ENCODE peak calls at places on chromosomes 6 and 20, in four cellular contexts. N is spleen, J is H9, F is ascending aorta. T is an unnamed sample. For H3K4me1, the result is how much of the 10 kb centered on the place peaks cover.

GRCh38 chr6:158283304-158284005 is 28.8 kb upstream of the TULP4 start:
- DNase-seq in N (no peak), J (peak), F (no peak), T (no peak)

GRCh38 chr20:33773412-33774089 is 37.6 kb upstream of the CHMP4B start:
- DNase-seq in N (no peak), J (no peak), F (no peak), T (no peak)

GRCh38 chr6:11317885-11318771 is 85.7 kb upstream of the NEDD9 start:
- DNase-seq in N (no peak), J (no peak), F (peak), T (peak)

GRCh38 chr20:56554869-56555268 is 21.8 kb downstream of the FAM209B start:
- DNase-seq in N (no peak), J (peak), F (no peak), T (peak)

GRCh38 chr20:53855733-53856132 is 214.7 kb downstream of the BCAS1 start:
- DNase-seq in N (no peak), J (no peak), F (no peak), T (no peak)

GRCh38 chr6:35296931-35297330 is 687 bp upstream of the DEF6 start:
- DNase-seq in N (no peak), J (no peak), F (no peak), T (no peak)

GRCh38 chr20:64063389-64064144 is 569 bp downstream of the TCEA2 start:
- DNase-seq in N (no peak), J (no peak), F (no peak), T (no peak)

GRCh38 chr6:144474904-144475303 is 189.8 kb downstream of the UTRN start:
- DNase-seq in N (no peak), J (no peak), F (no peak), T (no peak)

GRCh38 chr6:157994126-157994795 is 12.6 kb downstream of the SYNJ2 start:
- DNase-seq in N (peak), J (no peak), F (no peak), T (no peak)

GRCh38 chr20:50655325-50655880 is 35.9 kb downstream of the RIPOR3 start:
- DNase-seq in N (no peak), J (no peak), F (no peak), T (peak)

GRCh38 chr20:13791562-13792459 is 7.0 kb downstream of the NDUFAF5 start:
- DNase-seq in N (no peak), J (no peak), F (no peak), T (no peak)

GRCh38 chr20:17735206-17735804 is 35.5 kb downstream of the BANF2 start:
- DNase-seq in N (no peak), J (no peak), F (no peak), T (no peak)

GRCh38 chr6:128641701-128642100 is 121.3 kb upstream of the PTPRK start:
- DNase-seq in N (no peak), J (no peak), F (no peak), T (no peak)

GRCh38 chr6:130625825-130626500 is 201.2 kb upstream of the SMLR1 start:
- DNase-seq in N (no peak), J (no peak), F (no peak), T (no peak)

GRCh38 chr6:395432-396125 is 4.0 kb downstream of the IRF4 start:
- DNase-seq in N (no peak), J (no peak), F (no peak), T (no peak)

GRCh38 chr6:107059606-107060005 is 31.6 kb downstream of the MTRES1 start:
- DNase-seq in N (no peak), J (no peak), F (no peak), T (no peak)

GRCh38 chr20:38452880-38453624 is 17.9 kb upstream of the SNHG17 start:
- DNase-seq in N (no peak), J (no peak), F (no peak), T (no peak)

GRCh38 chr6:142943746-142944125 is 1.2 kb downstream of the HIVEP2 start:
- DNase-seq in N (peak), J (no peak), F (no peak), T (no peak)

GRCh38 chr6:129882510-129883023 is 21.5 kb upstream of the TMEM244 start:
- DNase-seq in N (peak), J (no peak), F (no peak), T (no peak)

GRCh38 chr20:31695849-31696804 is 26.5 kb downstream of the BCL2L1 start:
- DNase-seq in N (no peak), J (no peak), F (peak), T (no peak)

GRCh38 chr20:31693987-31694661 is 28.5 kb downstream of the BCL2L1 start:
- DNase-seq in N (no peak), J (peak), F (no peak), T (no peak)

GRCh38 chr20:31693402-31693801 is 29.3 kb downstream of the BCL2L1 start:
- DNase-seq in N (no peak), J (no peak), F (no peak), T (no peak)

GRCh38 chr20:31691646-31692275 is 30.9 kb downstream of the BCL2L1 start:
- DNase-seq in N (no peak), J (no peak), F (no peak), T (no peak)

GRCh38 chr20:31694842-31695593 is 27.6 kb downstream of the BCL2L1 start:
- DNase-seq in N (no peak), J (no peak), F (no peak), T (no peak)
- H3K4me1 ChIP-seq in N (half or more), J (under half), F (under half), T (under half)

DNA sequence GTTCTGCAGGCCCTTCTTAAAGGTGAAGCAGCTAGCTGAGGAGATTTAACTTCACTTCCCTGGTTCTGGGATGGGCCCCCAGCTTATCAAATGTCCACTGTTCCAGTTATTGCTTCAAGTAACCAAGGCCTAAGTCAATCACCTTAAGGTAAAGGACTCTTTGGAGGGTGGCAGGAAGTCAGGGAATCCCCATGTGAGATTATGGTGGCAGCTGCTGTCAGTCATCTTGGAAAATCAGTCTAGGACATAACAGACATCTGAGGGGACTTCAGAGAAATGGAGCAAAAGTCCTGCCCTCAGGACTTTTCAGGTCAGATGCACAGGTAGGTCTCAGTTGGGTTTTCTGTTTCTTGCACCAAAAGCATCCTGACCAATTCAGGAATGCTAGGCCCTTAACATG is 3.8 kb downstream of the ELOVL5 start:
- DNase-seq in N (no peak), J (no peak), F (no peak), T (no peak)
- H3K4me1 ChIP-seq in N (half or more), J (under half), F (under half), T (under half)

GRCh38 chr6:36817176-36817817 is 21.9 kb downstream of the CPNE5 start:
- DNase-seq in N (no peak), J (no peak), F (no peak), T (no peak)
- H3K4me1 ChIP-seq in N (under half), J (under half), F (under half), T (under half)

GRCh38 chr6:31901953-31902643 is at the start of gene ZBTB12:
- DNase-seq in N (peak), J (peak), F (peak), T (peak)

GRCh38 chr6:31899882-31900722 is 1.8 kb downstream of the ZBTB12 start:
- DNase-seq in N (peak), J (no peak), F (no peak), T (no peak)

GRCh38 chr6:31899215-31899614 is 1.7 kb upstream of the EHMT2 start:
- DNase-seq in N (no peak), J (no peak), F (no peak), T (no peak)

GRCh38 chr6:31901415-31901952 is 402 bp downstream of the ZBTB12 start:
- DNase-seq in N (peak), J (no peak), F (no peak), T (no peak)

GRCh38 chr6:31900917-31901414 is 920 bp downstream of the ZBTB12 start:
- DNase-seq in N (peak), J (peak), F (no peak), T (no peak)
- H3K4me1 ChIP-seq in N (half or more), J (under half), F (under half), T (under half)

DNA sequence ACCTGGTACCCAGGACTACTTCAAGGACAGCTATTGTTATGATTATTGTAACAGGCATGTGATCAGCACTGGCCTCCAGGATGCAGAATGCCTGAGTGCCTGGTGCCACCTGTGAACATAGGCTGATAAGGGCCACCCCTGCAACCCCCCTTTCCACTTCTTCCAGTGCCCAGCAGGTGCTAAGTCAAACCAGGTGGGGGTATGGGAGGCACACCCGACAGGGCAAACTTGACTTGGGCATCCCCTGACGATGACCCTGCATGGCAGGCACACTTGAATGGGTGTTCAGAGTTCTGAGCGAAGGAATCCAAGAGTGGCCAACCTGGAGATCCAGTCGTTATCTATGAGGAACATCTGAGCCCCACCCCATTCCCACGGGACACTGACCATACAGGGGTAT is 3.4 kb downstream of the ADA start:
- DNase-seq in N (no peak), J (peak), F (no peak), T (no peak)
- H3K4me1 ChIP-seq in N (half or more), J (under half), F (under half), T (under half)

GRCh38 chr6:39215640-39216158 is 13.6 kb downstream of the KCNK5 start:
- DNase-seq in N (no peak), J (no peak), F (no peak), T (no peak)
- H3K4me1 ChIP-seq in N (half or more), J (under half), F (under half), T (under half)

GRCh38 chr6:149332602-149333311 is 15.2 kb downstream of the TAB2 start:
- DNase-seq in N (no peak), J (no peak), F (no peak), T (no peak)
- H3K4me1 ChIP-seq in N (half or more), J (under half), F (under half), T (under half)

GRCh38 chr6:166419268-166419667 is 36.5 kb upstream of the MPC1 start:
- DNase-seq in N (no peak), J (no peak), F (no peak), T (no peak)
- H3K4me1 ChIP-seq in N (half or more), J (under half), F (under half), T (under half)

GRCh38 chr20:25088267-25088666 is 6.3 kb upstream of the VSX1 start:
- DNase-seq in N (no peak), J (no peak), F (no peak), T (no peak)
- H3K4me1 ChIP-seq in N (under half), J (under half), F (under half), T (under half)

GRCh38 chr6:72622094-72622540 is 253 bp downstream of the KCNQ5 start:
- DNase-seq in N (peak), J (peak), F (no peak), T (no peak)
- H3K4me1 ChIP-seq in N (half or more), J (under half), F (under half), T (under half)

T was measured in breast epithelium.